ENCODE peak calls at places on chromosomes 2 and 18, in nine cellular contexts. I, T, S, U, B, K, A, V and O are unnamed samples.

GRCh38 chr2:137865954-137866540 is 98.2 kb upstream of the HNMT start:
- DNase-seq in I (no peak), T (peak; percentile 45), S (peak; percentile 7), U (no peak), B (peak; percentile 50), K (peak; percentile 2), A (peak; percentile 41), V (peak; percentile 64), O (no peak)

GRCh38 chr2:167965907-167966306 is 281.5 kb downstream of the STK39 start:
- DNase-seq in I (no peak), T (no peak), S (no peak), U (no peak), B (no peak), K (no peak), A (no peak), V (no peak), O (no peak)

GRCh38 chr2:144548532-144549191 is 28.7 kb upstream of the ZEB2 start:
- DNase-seq in I (no peak), T (no peak), S (no peak), U (no peak), B (no peak), K (no peak), A (no peak), V (no peak), O (no peak)

GRCh38 chr2:218995561-218995960 is 2.3 kb upstream of the CRYBA2 start:
- DNase-seq in I (no peak), T (no peak), S (no peak), U (no peak), B (no peak), K (no peak), A (no peak), V (no peak), O (no peak)

GRCh38 chr2:102473020-102473419 is at the start of gene SLC9A4:
- DNase-seq in I (no peak), T (peak; percentile 44), S (no peak), U (no peak), B (peak; percentile 6), K (peak; percentile 13), A (peak; percentile 23), V (peak; percentile 55), O (peak; percentile 8)

GRCh38 chr18:61581578-61582204 is 248.5 kb downstream of the CDH20 start:
- DNase-seq in I (peak; percentile 86), T (peak; percentile 80), S (peak; percentile 46), U (no peak), B (peak; percentile 69), K (peak; percentile 71), A (peak; percentile 29), V (peak; percentile 77), O (peak; percentile 4)

GRCh38 chr2:20666114-20666363 is 905 bp upstream of the GDF7 start:
- DNase-seq in I (peak; percentile 72), T (no peak), S (no peak), U (no peak), B (no peak), K (no peak), A (no peak), V (no peak), O (no peak)

GRCh38 chr18:48037481-48038271 is 107.2 kb upstream of the SMAD2 start:
- DNase-seq in I (peak; percentile 61), T (no peak), S (peak; percentile 71), U (no peak), B (no peak), K (no peak), A (no peak), V (peak; percentile 47), O (no peak)

GRCh38 chr2:217689053-217689452 is 313.7 kb downstream of the TNS1 start:
- DNase-seq in I (no peak), T (no peak), S (no peak), U (no peak), B (no peak), K (no peak), A (no peak), V (no peak), O (no peak)

GRCh38 chr18:36358141-36358540 is 60.6 kb downstream of the FHOD3 start:
- DNase-seq in I (no peak), T (no peak), S (no peak), U (no peak), B (no peak), K (no peak), A (no peak), V (no peak), O (no peak)

GRCh38 chr18:77539860-77540259 is 290.2 kb downstream of the GALR1 start:
- DNase-seq in I (no peak), T (no peak), S (no peak), U (no peak), B (no peak), K (no peak), A (no peak), V (no peak), O (no peak)

GRCh38 chr2:212960336-212960735 is 191.1 kb downstream of the IKZF2 start:
- DNase-seq in I (no peak), T (no peak), S (no peak), U (no peak), B (no peak), K (no peak), A (no peak), V (no peak), O (no peak)

GRCh38 chr2:67516899-67517530 is 119.9 kb downstream of the ETAA1 start:
- DNase-seq in I (no peak), T (no peak), S (peak; percentile 12), U (peak; percentile 92), B (no peak), K (peak; percentile 2), A (no peak), V (peak; percentile 72), O (no peak)